ENCODE peak calls at places on chromosomes 4 and X, in seven cellular contexts. A is fibroblast of lung; Z is fibroblast of pulmonary artery; B is Peyer's patch; R is CD8-positive, alpha-beta T cell; K is MCF 10A; D is colonic mucosa. U is an unnamed sample.

GRCh38 chr4:25978327-25978726 is 64.3 kb downstream of the SMIM20 start:
- DNase-seq in A (no peak), Z (no peak), B (no peak), R (no peak), K (no peak), D (no peak), U (no peak)

GRCh38 chrX:119758682-119759332 is 419 bp downstream of the SOWAHD start:
- DNase-seq in A (no peak), Z (no peak), B (peak; percentile 70), R (peak; percentile 29), K (no peak), D (no peak), U (no peak)

GRCh38 chrX:70096052-70096451 is 33.8 kb downstream of the OTUD6A start:
- DNase-seq in A (no peak), Z (peak; percentile 54), B (no peak), R (no peak), K (peak; percentile 51), D (no peak), U (no peak)

GRCh38 chrX:13064599-13065143 is 20.3 kb upstream of the FAM9C start:
- DNase-seq in A (peak; percentile 77), Z (peak; percentile 77), B (no peak), R (no peak), K (peak; percentile 41), D (no peak), U (no peak)

GRCh38 chrX:21932277-21932996 is 8.1 kb upstream of the SMS start:
- DNase-seq in A (peak; percentile 94), Z (peak; percentile 91), B (no peak), R (no peak), K (peak; percentile 91), D (no peak), U (peak; percentile 57)

GRCh38 chr4:148618856-148619255 is 176.6 kb upstream of the NR3C2 start:
- DNase-seq in A (peak; percentile 30), Z (no peak), B (no peak), R (no peak), K (peak; percentile 13), D (no peak), U (no peak)

GRCh38 chrX:150854856-150855255 is 43.6 kb downstream of the CD99L2 start:
- DNase-seq in A (no peak), Z (no peak), B (no peak), R (no peak), K (no peak), D (no peak), U (no peak)

GRCh38 chrX:129719268-129719667 is 19.5 kb upstream of the XPNPEP2 start:
- DNase-seq in A (no peak), Z (no peak), B (no peak), R (no peak), K (no peak), D (no peak), U (no peak)

GRCh38 chr4:45662996-45663395 is 460.9 kb downstream of the GABRG1 start:
- DNase-seq in A (peak; percentile 80), Z (peak; percentile 63), B (peak; percentile 73), R (no peak), K (peak; percentile 91), D (no peak), U (no peak)

GRCh38 chr4:148962539-148963290 is 520.5 kb upstream of the NR3C2 start:
- DNase-seq in A (peak; percentile 70), Z (peak; percentile 0), B (no peak), R (no peak), K (peak; percentile 43), D (no peak), U (no peak)

GRCh38 chr4:81648576-81649272 is 177.0 kb upstream of the RASGEF1B start:
- DNase-seq in A (peak; percentile 55), Z (peak; percentile 51), B (peak; percentile 69), R (peak; percentile 62), K (no peak), D (no peak), U (no peak)

GRCh38 chr4:63795301-63795700 is 613.9 kb downstream of the TECRL start:
- DNase-seq in A (no peak), Z (no peak), B (no peak), R (no peak), K (no peak), D (no peak), U (no peak)

GRCh38 chr4:166846939-166847338 is 387.4 kb downstream of the SPOCK3 start:
- DNase-seq in A (no peak), Z (no peak), B (no peak), R (no peak), K (no peak), D (no peak), U (no peak)

DNA sequence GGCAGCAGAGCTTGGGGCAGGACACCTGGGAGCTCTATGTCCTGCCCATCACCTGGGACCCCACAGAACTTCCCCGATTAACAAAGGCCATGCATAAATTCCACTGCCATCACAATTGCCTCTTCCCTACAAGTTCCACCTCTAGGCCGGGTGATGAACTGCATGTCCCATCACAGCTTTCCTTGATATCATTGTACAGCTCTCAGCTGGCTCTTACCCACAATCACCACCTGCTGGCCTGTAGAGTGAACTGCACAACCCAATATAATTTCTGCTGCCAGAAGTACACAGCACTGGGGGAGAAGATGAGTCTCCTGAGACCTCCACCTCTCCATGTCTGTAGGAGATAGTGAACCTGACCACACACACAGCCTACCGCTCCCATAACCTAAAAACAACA is 285.0 kb upstream of the AADAT start:
- DNase-seq in A (no peak), Z (peak; percentile 1), B (peak; percentile 71), R (no peak), K (peak; percentile 37), D (peak; percentile 40), U (no peak)
- TF ChIP-seq CTCF in A (peak; percentile 3), Z (peak; percentile 12), B (no peak), R (no peak), K (no peak), D (peak; percentile 49), U (no peak)

DNA sequence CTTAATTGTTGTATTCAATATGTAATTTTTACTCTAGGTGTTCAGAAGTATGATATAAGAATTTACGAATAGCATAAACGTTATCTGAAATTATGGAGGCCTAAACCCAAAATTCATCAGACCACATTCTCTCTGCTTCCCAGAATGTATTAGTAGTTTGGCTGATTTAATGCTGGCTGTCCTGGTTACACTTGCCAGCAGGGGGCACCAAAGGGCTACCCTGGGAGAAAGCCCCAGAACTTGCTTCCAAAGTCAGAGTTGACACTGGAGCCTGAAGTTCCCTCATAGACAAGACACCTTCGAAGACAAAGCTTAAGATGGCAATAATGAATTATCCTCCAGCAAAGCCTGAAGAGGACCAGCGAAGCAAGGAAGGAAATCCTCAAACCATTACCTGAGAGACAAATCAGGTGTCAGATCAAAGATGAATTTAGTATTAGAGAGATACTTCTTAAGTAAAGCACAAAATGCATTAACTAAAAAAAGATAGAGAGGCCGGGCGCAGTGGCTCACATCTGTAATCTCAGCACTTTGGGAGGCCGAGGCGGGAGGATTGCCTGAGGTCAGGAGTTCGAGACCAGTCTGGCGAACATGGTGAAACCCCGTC is 11.3 kb upstream of the ANOS1 start:
- DNase-seq in A (no peak), Z (peak; percentile 48), B (peak; percentile 82), R (peak; percentile 59), K (peak; percentile 72), D (peak; percentile 68), U (no peak)
- TF ChIP-seq CTCF in A (peak; percentile 72), Z (peak; percentile 69), B (peak; percentile 36), R (peak; percentile 65), K (peak; percentile 64), D (peak; percentile 75), U (peak; percentile 71)

GRCh38 chrX:152639426-152639825 is 1.7 kb downstream of the GABRQ start:
- DNase-seq in A (no peak), Z (no peak), B (no peak), R (no peak), K (no peak), D (no peak), U (no peak)

GRCh38 chrX:152640039-152640818 is 2.5 kb downstream of the GABRQ start:
- DNase-seq in A (peak; percentile 74), Z (no peak), B (no peak), R (no peak), K (peak; percentile 48), D (no peak), U (no peak)

GRCh38 chrX:152642931-152643525 is 5.3 kb downstream of the GABRQ start:
- DNase-seq in A (no peak), Z (no peak), B (no peak), R (no peak), K (no peak), D (no peak), U (no peak)

GRCh38 chrX:152641256-152641875 is 3.7 kb downstream of the GABRQ start:
- DNase-seq in A (no peak), Z (no peak), B (no peak), R (no peak), K (no peak), D (no peak), U (no peak)

DNA sequence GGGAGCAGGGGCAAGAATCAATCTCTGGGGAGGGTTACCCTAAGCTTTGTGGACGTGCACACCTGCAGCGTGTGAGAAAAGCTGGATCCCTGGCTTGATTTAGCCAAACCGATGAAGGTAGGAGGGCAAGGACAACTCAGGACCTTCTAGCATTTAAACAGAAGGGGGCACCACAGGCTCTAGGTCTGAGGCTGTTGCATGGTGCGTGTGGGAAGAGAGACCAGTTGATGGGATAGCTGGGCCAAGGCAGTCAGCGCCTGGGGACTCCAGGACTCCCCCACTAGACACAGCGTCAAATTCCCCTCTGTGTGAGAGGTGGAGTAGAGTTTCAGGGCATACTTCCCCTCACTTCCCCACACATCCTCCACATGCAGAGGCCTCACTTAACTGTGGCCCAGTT is 4.3 kb downstream of the GABRQ start:
- DNase-seq in A (no peak), Z (peak; percentile 1), B (no peak), R (no peak), K (peak; percentile 26), D (no peak), U (no peak)
- TF ChIP-seq CTCF in A (no peak), Z (no peak), B (no peak), R (no peak), K (no peak), D (no peak), U (no peak)

GRCh38 chr4:188661502-188661901 is 522.3 kb downstream of the TRIML1 start:
- DNase-seq in A (no peak), Z (no peak), B (no peak), R (no peak), K (no peak), D (no peak), U (no peak)

GRCh38 chr4:188657365-188657764 is 518.1 kb downstream of the TRIML1 start:
- DNase-seq in A (no peak), Z (no peak), B (no peak), R (no peak), K (no peak), D (no peak), U (no peak)

GRCh38 chr4:188663369-188663768 is 524.1 kb downstream of the TRIML1 start:
- DNase-seq in A (no peak), Z (no peak), B (no peak), R (no peak), K (no peak), D (no peak), U (no peak)

GRCh38 chr4:188660796-188661195 is 521.6 kb downstream of the TRIML1 start:
- DNase-seq in A (no peak), Z (no peak), B (no peak), R (no peak), K (no peak), D (no peak), U (no peak)

DNA sequence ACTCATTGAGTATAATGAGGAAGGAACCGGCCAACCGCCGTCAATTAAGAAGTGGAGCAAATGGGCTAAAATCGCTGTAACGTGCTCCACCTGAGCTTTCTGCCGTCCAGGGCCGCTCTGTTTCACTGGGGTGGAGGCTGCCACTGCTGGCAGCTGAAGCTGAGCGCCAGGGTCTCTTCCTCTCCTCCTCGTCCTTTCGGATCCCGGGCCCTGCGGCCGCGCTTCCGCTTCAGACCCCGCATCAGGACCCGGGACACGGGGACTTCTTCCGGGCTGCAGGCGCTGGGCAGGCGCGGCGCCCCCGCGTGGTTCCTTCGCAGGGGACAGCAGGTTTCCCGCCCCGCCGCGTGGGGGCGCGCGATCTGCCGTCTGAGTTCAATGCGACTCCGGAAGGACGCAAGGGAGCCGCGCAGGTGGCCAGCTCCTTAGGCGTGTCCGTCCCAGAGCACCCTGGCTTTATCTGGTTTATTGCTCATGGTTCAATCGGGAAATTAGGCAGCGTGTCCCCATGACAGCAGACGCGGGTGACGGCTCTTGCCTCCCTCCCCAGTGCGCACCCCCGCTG is 519.8 kb downstream of the TRIML1 start:
- DNase-seq in A (no peak), Z (no peak), B (no peak), R (no peak), K (no peak), D (no peak), U (no peak)
- TF ChIP-seq CTCF in A (no peak), Z (no peak), B (no peak), R (no peak), K (no peak), D (no peak), U (no peak)

U was measured in AG09319.